ENCODE peak calls at places on chromosomes 11 and 22, in nine cellular contexts. L is AG04449, Q is cardiac muscle cell, U is adrenal gland, A is astrocyte, T is BJ, W is epithelial cell of esophagus, N is neuronal stem cell, O is IMR-90. K is an unnamed sample.

GRCh38 chr11:69204246-69205124 is 48.8 kb downstream of the SMIM38 start:
- DNase-seq in L (no peak), Q (no peak), U (no peak), A (no peak), T (no peak), W (no peak), N (no peak), O (no peak), K (no peak)

GRCh38 chr22:30266445-30267381 is at the start of gene OSM:
- DNase-seq in L (no peak), Q (no peak), U (peak), A (no peak), T (no peak), W (no peak), N (no peak), O (no peak), K (peak)

GRCh38 chr11:133906241-133906640 is 50.5 kb downstream of the IGSF9B start:
- DNase-seq in L (no peak), Q (no peak), U (no peak), A (no peak), T (no peak), W (no peak), N (no peak), O (no peak), K (no peak)

GRCh38 chr11:63251312-63251711 is 7.9 kb upstream of the SLC22A25 start:
- DNase-seq in L (no peak), Q (no peak), U (no peak), A (no peak), T (no peak), W (no peak), N (no peak), O (no peak), K (no peak)

GRCh38 chr22:30705710-30706651 is 11.3 kb downstream of the OSBP2 start:
- DNase-seq in L (peak), Q (no peak), U (peak), A (peak), T (peak), W (no peak), N (no peak), O (peak), K (peak)

GRCh38 chr11:68137833-68138232 is 16.6 kb upstream of the CHKA start:
- DNase-seq in L (no peak), Q (no peak), U (no peak), A (no peak), T (no peak), W (no peak), N (no peak), O (no peak), K (no peak)

GRCh38 chr11:10931761-10932700 is 74.2 kb upstream of the ZBED5 start:
- DNase-seq in L (no peak), Q (peak), U (peak), A (no peak), T (no peak), W (peak), N (peak), O (no peak), K (no peak)

GRCh38 chr11:109088061-109088460 is 333.9 kb upstream of the C11orf87 start:
- DNase-seq in L (no peak), Q (no peak), U (no peak), A (no peak), T (no peak), W (no peak), N (no peak), O (no peak), K (no peak)

GRCh38 chr11:66036334-66036710 is 10.0 kb upstream of the CATSPER1 start:
- DNase-seq in L (no peak), Q (no peak), U (no peak), A (no peak), T (no peak), W (no peak), N (no peak), O (no peak), K (no peak)

GRCh38 chr11:101870510-101870909 is 44.3 kb upstream of the CEP126 start:
- DNase-seq in L (no peak), Q (peak), U (no peak), A (peak), T (peak), W (peak), N (no peak), O (peak), K (no peak)

GRCh38 chr11:113192121-113192925 is 122.1 kb upstream of the TTC12 start:
- DNase-seq in L (no peak), Q (no peak), U (no peak), A (peak), T (no peak), W (no peak), N (peak), O (no peak), K (no peak)

GRCh38 chr11:134480129-134480652 is 68.1 kb upstream of the B3GAT1 start:
- DNase-seq in L (no peak), Q (no peak), U (no peak), A (no peak), T (no peak), W (no peak), N (no peak), O (no peak), K (no peak)

GRCh38 chr11:3164540-3165151 is 464 bp downstream of the OSBPL5 start:
- DNase-seq in L (no peak), Q (no peak), U (peak), A (no peak), T (no peak), W (no peak), N (no peak), O (no peak), K (no peak)

DNA sequence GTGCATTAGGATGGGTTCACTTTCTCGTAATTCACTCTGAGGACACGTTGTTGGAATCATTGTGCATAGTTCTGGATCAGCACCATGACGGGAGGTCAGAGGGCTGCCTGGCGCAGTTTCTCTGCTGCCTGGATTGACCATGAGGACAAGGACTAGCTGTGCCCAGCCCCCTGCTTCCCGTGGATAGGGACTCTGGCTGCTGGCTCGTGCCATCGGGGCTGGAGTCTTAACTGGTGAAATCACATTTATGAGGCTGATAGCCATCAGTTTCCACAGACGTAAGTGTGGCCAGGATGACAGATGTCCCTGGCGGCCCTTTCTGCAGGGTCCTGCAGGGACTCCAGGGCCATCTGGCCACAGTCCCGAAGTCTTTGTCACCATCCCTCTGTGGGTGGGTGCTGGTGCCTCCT is 24.1 kb upstream of the GRAMD4 start:
- DNase-seq in L (no peak), Q (no peak), U (peak), A (no peak), T (no peak), W (no peak), N (no peak), O (no peak), K (no peak)
- H3K4me3 ChIP-seq in L (no peak), Q (no peak), U (no peak), A (no peak), T (no peak), W (no peak), N (no peak), O (no peak), K (no peak)

GRCh38 chr11:833849-834311 is 1.1 kb downstream of the CD151 start:
- DNase-seq in L (no peak), Q (no peak), U (no peak), A (no peak), T (no peak), W (peak), N (no peak), O (no peak), K (no peak)
- H3K4me3 ChIP-seq in L (peak), Q (peak), U (no peak), A (peak), T (peak), W (peak), N (peak), O (peak), K (no peak)

DNA sequence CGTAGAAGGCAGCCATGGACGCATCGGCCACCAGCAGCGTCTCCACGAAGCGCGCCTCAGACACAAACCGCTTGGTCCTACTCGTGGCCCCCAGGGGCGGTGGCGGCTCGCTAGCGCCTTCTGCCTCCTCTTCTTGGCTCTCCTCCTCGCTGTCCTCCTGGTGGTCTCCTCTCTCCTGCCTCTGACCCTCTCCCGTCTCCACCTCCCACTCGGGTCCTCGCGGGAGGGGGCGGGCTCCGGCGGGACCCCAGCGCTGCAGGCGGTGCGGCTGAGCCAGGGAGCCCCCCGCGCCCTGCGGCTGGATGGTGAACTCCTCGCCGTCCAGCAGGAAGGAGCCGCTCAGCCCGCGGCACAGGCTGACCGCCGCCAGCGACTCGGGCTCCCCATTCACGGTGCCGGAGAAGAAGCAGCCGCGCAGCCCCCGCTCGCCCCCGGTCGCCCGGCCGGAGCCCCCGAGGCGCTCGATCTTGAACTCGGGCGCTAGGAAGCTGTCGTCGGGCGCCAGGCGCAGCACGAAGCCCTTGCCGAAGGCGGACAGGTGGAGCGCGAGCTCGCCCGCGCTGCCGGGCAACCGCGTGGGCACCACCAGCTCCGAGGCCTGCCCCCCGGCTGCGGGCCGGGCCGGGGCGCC is 713 bp downstream of the ADAMTS8 start:
- DNase-seq in L (no peak), Q (no peak), U (no peak), A (no peak), T (no peak), W (no peak), N (no peak), O (no peak), K (no peak)
- H3K4me3 ChIP-seq in L (peak), Q (peak), U (no peak), A (no peak), T (no peak), W (no peak), N (peak), O (peak), K (no peak)

DNA sequence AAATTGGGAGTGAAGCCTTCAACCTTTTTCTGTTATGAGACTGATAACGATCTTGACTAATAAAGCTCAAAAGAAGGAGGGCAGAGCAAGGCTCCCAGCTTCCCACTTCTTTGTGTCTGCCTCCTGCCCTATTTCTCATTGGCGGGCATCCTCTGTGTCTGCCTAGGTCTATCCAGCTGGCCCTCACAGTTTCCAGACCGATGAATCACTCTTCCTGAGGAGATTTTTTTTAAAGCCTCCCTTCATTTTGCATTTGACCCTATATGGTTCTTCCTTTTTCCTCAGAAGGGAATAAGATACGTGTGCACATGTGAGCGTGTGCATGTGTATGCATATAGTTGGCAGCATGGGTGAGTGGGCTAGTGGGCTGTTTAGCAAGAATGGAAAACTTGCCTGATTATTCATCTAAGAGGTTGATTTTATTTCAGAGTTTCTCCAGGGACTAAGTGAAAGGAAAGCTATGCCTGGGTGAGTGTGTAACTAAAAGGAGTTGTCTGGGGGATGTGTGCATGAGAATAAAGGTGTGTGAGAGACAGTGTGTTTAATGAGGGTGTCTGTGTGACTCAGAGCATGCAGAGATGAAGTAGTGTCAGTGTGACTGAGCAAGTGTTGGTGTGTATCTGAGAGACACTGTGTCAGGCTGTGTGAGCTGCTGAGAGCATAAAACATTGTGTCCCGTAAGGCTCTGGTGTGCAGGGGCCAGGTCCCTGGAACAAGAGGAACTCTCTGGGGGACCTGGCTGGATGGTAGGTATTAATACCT is 12.2 kb downstream of the PHLDB1 start:
- DNase-seq in L (peak), Q (peak), U (peak), A (peak), T (peak), W (peak), N (no peak), O (peak), K (no peak)
- H3K4me3 ChIP-seq in L (peak), Q (no peak), U (no peak), A (peak), T (no peak), W (no peak), N (no peak), O (no peak), K (no peak)

GRCh38 chr11:2139118-2139490 is at the start of gene IGF2:
- DNase-seq in L (no peak), Q (no peak), U (no peak), A (no peak), T (no peak), W (no peak), N (no peak), O (no peak), K (no peak)

GRCh38 chr11:2142762-2143202 is 3.6 kb upstream of the IGF2 start:
- DNase-seq in L (no peak), Q (peak), U (no peak), A (peak), T (no peak), W (peak), N (no peak), O (peak), K (no peak)

GRCh38 chr11:2142300-2142759 is 3.1 kb upstream of the IGF2 start:
- DNase-seq in L (no peak), Q (peak), U (no peak), A (peak), T (no peak), W (peak), N (no peak), O (peak), K (no peak)

GRCh38 chr11:2139691-2140337 is 625 bp upstream of the IGF2 start:
- DNase-seq in L (no peak), Q (no peak), U (no peak), A (no peak), T (no peak), W (peak), N (no peak), O (no peak), K (no peak)

GRCh38 chr11:2140411-2141400 is 1.5 kb upstream of the IGF2 start:
- DNase-seq in L (no peak), Q (no peak), U (no peak), A (no peak), T (no peak), W (no peak), N (no peak), O (no peak), K (no peak)
- H3K4me3 ChIP-seq in L (no peak), Q (peak), U (no peak), A (no peak), T (no peak), W (no peak), N (no peak), O (no peak), K (no peak)

GRCh38 chr22:42994917-42995562 is 19.9 kb downstream of the PACSIN2 start:
- DNase-seq in L (peak), Q (peak), U (peak), A (peak), T (peak), W (peak), N (no peak), O (peak), K (no peak)

GRCh38 chr22:42992092-42992491 is 22.9 kb downstream of the PACSIN2 start:
- DNase-seq in L (no peak), Q (no peak), U (no peak), A (no peak), T (no peak), W (no peak), N (no peak), O (no peak), K (no peak)

GRCh38 chr22:42992886-42993479 is 22.0 kb downstream of the PACSIN2 start:
- DNase-seq in L (no peak), Q (no peak), U (peak), A (no peak), T (no peak), W (no peak), N (no peak), O (no peak), K (no peak)

GRCh38 chr22:42994276-42994916 is 20.6 kb downstream of the PACSIN2 start:
- DNase-seq in L (no peak), Q (no peak), U (peak), A (no peak), T (no peak), W (no peak), N (no peak), O (no peak), K (no peak)

GRCh38 chr22:42993651-42994275 is 21.2 kb downstream of the PACSIN2 start:
- DNase-seq in L (no peak), Q (peak), U (peak), A (peak), T (no peak), W (peak), N (no peak), O (peak), K (no peak)
- H3K4me3 ChIP-seq in L (no peak), Q (no peak), U (no peak), A (no peak), T (no peak), W (no peak), N (no peak), O (no peak), K (no peak)

GRCh38 chr22:43289551-43289963 is 53.6 kb downstream of the SCUBE1 start:
- DNase-seq in L (no peak), Q (peak), U (no peak), A (no peak), T (no peak), W (no peak), N (no peak), O (peak), K (no peak)
- H3K4me3 ChIP-seq in L (no peak), Q (no peak), U (no peak), A (peak), T (no peak), W (no peak), N (no peak), O (no peak), K (no peak)

K was measured in Jurkat, Clone E6-1.